ENCODE peak calls at places on chromosome 20, in eight cellular contexts. T is transverse colon; H is activated CD8-positive, alpha-beta memory T cell treated with anti-CD3 and anti-CD28 coated beads, Interleukin-2, amount 10 ng/mL, durations not matched to agents 7 days and 5 days; O is activated naive CD8-positive, alpha-beta T cell treated with anti-CD3 and anti-CD28 coated beads, Interleukin-2, amount 50 U/mL, for 16 hours; A is cardiac fibroblast; W is effector CD4-positive, alpha-beta T cell; X is DND-41; P is ELF-1. N is an unnamed sample.

GRCh38 chr20:5001174-5002076 is at the start of gene SLC23A2:
- DNase-seq in H (peak; percentile 60), A (peak; percentile 36), P (peak; percentile 37), X (peak; percentile 76), O (peak; percentile 17), W (peak; percentile 49), T (peak; percentile 51), N (peak; percentile 79)

GRCh38 chr20:17625246-17626051 is 55.6 kb downstream of the DSTN start:
- DNase-seq in P (no peak), T (no peak), A (no peak), W (no peak), O (no peak), X (no peak), H (no peak), N (no peak)

GRCh38 chr20:43726811-43727338 is at the start of gene GTSF1L:
- DNase-seq in O (no peak), X (no peak), P (no peak), H (no peak), A (peak; percentile 55), W (no peak), T (no peak), N (no peak)

GRCh38 chr20:33433465-33433864 is 10.1 kb downstream of the SNTA1 start:
- DNase-seq in O (no peak), A (no peak), X (no peak), T (no peak), P (peak; percentile 27), W (no peak), H (no peak), N (no peak)

GRCh38 chr20:881051-881820 is 34.9 kb downstream of the ANGPT4 start:
- DNase-seq in P (no peak), A (peak; percentile 52), O (no peak), W (no peak), T (no peak), H (peak; percentile 69), X (peak; percentile 10), N (no peak)

GRCh38 chr20:19815553-19815991 is 57.5 kb downstream of the RIN2 start:
- DNase-seq in T (no peak), O (no peak), H (no peak), A (peak; percentile 92), W (no peak), X (no peak), P (peak; percentile 22), N (no peak)

GRCh38 chr20:50980851-50981713 is 22.5 kb downstream of the MOCS3 start:
- DNase-seq in H (peak; percentile 77), W (peak; percentile 62), P (peak; percentile 77), A (peak; percentile 73), T (peak; percentile 55), X (peak; percentile 67), O (peak; percentile 47), N (peak; percentile 90)

GRCh38 chr20:55158446-55158845 is 683.1 kb downstream of the DOK5 start:
- DNase-seq in A (no peak), P (no peak), O (no peak), W (no peak), X (no peak), T (no peak), H (no peak), N (no peak)

GRCh38 chr20:23548408-23548807 is 19.9 kb downstream of the CST9L start:
- DNase-seq in P (no peak), T (no peak), H (no peak), A (no peak), W (no peak), O (no peak), X (no peak), N (peak; percentile 25)